ENCODE peak calls at places on chromosome 14, in five cellular contexts. L is psoas muscle, K is A549, V is OCI-LY7, X is AG09309. D is an unnamed sample.

GRCh38 chr14:50657753-50658152 is 10.4 kb downstream of the SAV1 start:
- DNase-seq in L (no peak), K (no peak), V (no peak), X (no peak), D (no peak)

GRCh38 chr14:67665886-67666285 is 8.5 kb downstream of the VTI1B start:
- DNase-seq in L (no peak), K (no peak), V (no peak), X (peak; percentile 38), D (no peak)

GRCh38 chr14:65866906-65867305 is 454.4 kb downstream of the FUT8 start:
- DNase-seq in L (no peak), K (no peak), V (no peak), X (no peak), D (no peak)

GRCh38 chr14:61183486-61183885 is 97.7 kb downstream of the TMEM30B start:
- DNase-seq in L (no peak), K (no peak), V (no peak), X (no peak), D (no peak)

GRCh38 chr14:75995372-75996041 is 9.9 kb downstream of the IFT43 start:
- DNase-seq in L (peak; percentile 75), K (no peak), V (no peak), X (no peak), D (no peak)

GRCh38 chr14:72291908-72292688 is 359.9 kb downstream of the RGS6 start:
- DNase-seq in L (no peak), K (peak; percentile 35), V (peak; percentile 20), X (peak; percentile 41), D (peak; percentile 62)

GRCh38 chr14:78345346-78345745 is 175.2 kb downstream of the NRXN3 start:
- DNase-seq in L (no peak), K (no peak), V (no peak), X (no peak), D (no peak)

GRCh38 chr14:89237923-89238529 is 179.0 kb downstream of the FOXN3 start:
- DNase-seq in L (no peak), K (peak; percentile 19), V (no peak), X (no peak), D (no peak)

GRCh38 chr14:37145395-37145794 is 27.0 kb downstream of the SLC25A21 start:
- DNase-seq in L (no peak), K (no peak), V (no peak), X (no peak), D (no peak)

GRCh38 chr14:99879401-99880295 is 86.4 kb downstream of the EML1 start:
- DNase-seq in L (no peak), K (no peak), V (no peak), X (peak; percentile 85), D (no peak)

GRCh38 chr14:77603654-77604270 is 12.7 kb downstream of the SPTLC2 start:
- DNase-seq in L (peak; percentile 17), K (peak; percentile 53), V (no peak), X (no peak), D (no peak)

GRCh38 chr14:57066887-57067513 is 201.7 kb downstream of the EXOC5 start:
- DNase-seq in L (peak; percentile 21), K (peak; percentile 52), V (peak; percentile 4), X (no peak), D (peak; percentile 34)

GRCh38 chr14:47044841-47045240 is 393.3 kb upstream of the RPL10L start:
- DNase-seq in L (no peak), K (no peak), V (no peak), X (no peak), D (no peak)

GRCh38 chr14:73105050-73105449 is 31.3 kb upstream of the PSEN1 start:
- DNase-seq in L (no peak), K (peak; percentile 5), V (no peak), X (no peak), D (no peak)

GRCh38 chr14:77988966-77989365 is 181.2 kb upstream of the NRXN3 start:
- DNase-seq in L (peak; percentile 50), K (peak; percentile 13), V (no peak), X (peak; percentile 47), D (no peak)

GRCh38 chr14:65574611-65575010 is 162.1 kb downstream of the FUT8 start:
- DNase-seq in L (no peak), K (no peak), V (no peak), X (no peak), D (no peak)

GRCh38 chr14:22483863-22484593 is 105.0 kb downstream of the DAD1 start:
- DNase-seq in L (no peak), K (no peak), V (no peak), X (no peak), D (no peak)

GRCh38 chr14:52071675-52072074 is 2.8 kb upstream of the NID2 start:
- DNase-seq in L (no peak), K (no peak), V (no peak), X (no peak), D (no peak)
- TF ChIP-seq CTCF in L (no peak), K (peak; percentile 27), V (peak; percentile 20), X (peak; percentile 27), D (no peak)

GRCh38 chr14:54207476-54207875 is 189.3 kb upstream of the CDKN3 start:
- DNase-seq in L (no peak), K (no peak), V (no peak), X (no peak), D (no peak)
- TF ChIP-seq CTCF in L (no peak), K (no peak), V (no peak), X (no peak), D (no peak)

GRCh38 chr14:20722016-20722415 is 23.7 kb upstream of the EDDM3A start:
- DNase-seq in L (no peak), K (no peak), V (no peak), X (no peak), D (no peak)
- TF ChIP-seq CTCF in L (no peak), K (no peak), V (no peak), X (no peak), D (no peak)

GRCh38 chr14:92728781-92729364 is 19.6 kb downstream of the LGMN start:
- DNase-seq in L (no peak), K (peak; percentile 28), V (no peak), X (no peak), D (no peak)
- TF ChIP-seq CTCF in L (no peak), K (no peak), V (no peak), X (no peak), D (no peak)

DNA sequence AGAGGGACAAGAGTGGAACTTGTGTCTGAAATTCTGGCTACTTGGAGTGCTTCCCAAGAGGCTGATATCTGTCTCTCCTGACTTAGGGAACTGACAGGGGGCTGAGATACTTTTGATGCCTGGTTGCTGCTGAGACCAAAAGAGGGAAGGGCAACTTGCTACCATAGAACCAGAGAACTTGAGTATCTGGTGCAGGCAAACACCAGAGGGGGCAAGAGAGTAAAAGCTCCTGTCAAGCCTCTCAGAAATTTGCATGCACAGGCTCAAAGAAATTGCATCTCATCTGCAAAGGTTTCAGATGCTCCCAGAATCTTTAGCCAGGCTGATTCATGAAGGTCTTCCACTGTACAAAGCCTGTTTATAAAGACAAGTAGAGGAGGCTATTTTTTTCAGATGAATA is 391.3 kb upstream of the FOXG1 start:
- DNase-seq in L (no peak), K (peak; percentile 19), V (no peak), X (no peak), D (no peak)
- TF ChIP-seq CTCF in L (no peak), K (no peak), V (no peak), X (no peak), D (peak; percentile 15)

GRCh38 chr14:104371031-104371430 is 208.5 kb upstream of the C14orf180 start:
- DNase-seq in L (no peak), K (no peak), V (no peak), X (no peak), D (no peak)

GRCh38 chr14:104371917-104372316 is 207.6 kb upstream of the C14orf180 start:
- DNase-seq in L (no peak), K (no peak), V (no peak), X (no peak), D (no peak)

GRCh38 chr14:104368751-104369100 is 210.8 kb upstream of the C14orf180 start:
- DNase-seq in L (no peak), K (no peak), V (no peak), X (no peak), D (no peak)

GRCh38 chr14:104369208-104369607 is 210.4 kb upstream of the C14orf180 start:
- DNase-seq in L (peak; percentile 3), K (no peak), V (no peak), X (no peak), D (no peak)

DNA sequence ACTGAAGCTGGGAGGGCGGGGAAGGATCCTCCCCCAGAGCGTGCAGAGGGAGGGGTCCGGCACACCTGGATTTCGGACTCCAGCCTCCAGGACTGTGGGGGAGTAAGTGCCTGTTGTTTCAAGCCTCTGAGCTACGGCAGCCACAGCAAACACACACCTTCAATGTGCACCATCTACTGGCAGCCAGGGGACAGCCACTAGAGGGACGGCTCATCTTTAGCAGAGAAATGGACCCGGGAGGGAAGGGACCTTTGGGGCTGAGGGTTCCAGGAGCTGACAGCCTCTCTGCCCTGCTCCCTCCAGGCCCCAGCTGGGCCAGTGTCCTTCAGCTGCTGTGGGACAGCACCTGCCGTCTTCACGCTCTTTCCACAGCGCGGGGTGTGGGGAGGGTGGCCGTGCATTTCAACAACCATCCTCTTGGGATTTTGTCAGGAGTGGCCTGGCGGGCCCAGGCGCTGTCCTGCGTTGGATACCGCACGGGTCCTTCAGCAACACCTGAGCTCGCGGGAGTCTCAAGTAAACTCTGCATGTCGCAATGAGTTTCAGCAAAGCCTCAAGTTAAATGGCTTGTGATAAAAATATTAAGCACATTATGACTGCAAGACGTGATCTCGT is 209.2 kb upstream of the C14orf180 start:
- DNase-seq in L (no peak), K (peak; percentile 49), V (peak; percentile 13), X (no peak), D (no peak)
- TF ChIP-seq CTCF in L (peak; percentile 28), K (peak; percentile 35), V (peak; percentile 42), X (no peak), D (peak; percentile 24)

D was measured in GM13977.